ENCODE peak calls at places on chromosomes 6 and 20, in five cellular contexts. One of them, this sample, is unnamed.
A peak's percentile ranks its signal among the peaks of the same experiment; 100 is the strongest.

GRCh38 chr6:81727876-81728517 is 24.5 kb downstream of the TENT5A start:
- DNase-seq in PC-9: no peak
- DNase-seq in epithelial cell of esophagus: peak; percentile 18
- DNase-seq in coronary artery: no peak
- DNase-seq in lower lobe of right lung: no peak
- DNase-seq in this sample: no peak

GRCh38 chr6:154292066-154292465 is 64.5 kb downstream of the IPCEF1 start:
- DNase-seq in PC-9: no peak
- DNase-seq in epithelial cell of esophagus: peak; percentile 58
- DNase-seq in coronary artery: no peak
- DNase-seq in lower lobe of right lung: no peak
- DNase-seq in this sample: no peak

GRCh38 chr20:9974324-9974723 is 60.5 kb upstream of the ANKEF1 start:
- DNase-seq in PC-9: no peak
- DNase-seq in epithelial cell of esophagus: no peak
- DNase-seq in coronary artery: no peak
- DNase-seq in lower lobe of right lung: no peak
- DNase-seq in this sample: no peak

GRCh38 chr20:49445176-49445575 is 37.3 kb downstream of the KCNB1 start:
- DNase-seq in PC-9: peak; percentile 20
- DNase-seq in epithelial cell of esophagus: peak; percentile 36
- DNase-seq in coronary artery: no peak
- DNase-seq in lower lobe of right lung: no peak
- DNase-seq in this sample: no peak

GRCh38 chr6:139361211-139361610 is 13.2 kb downstream of the CITED2 start:
- DNase-seq in PC-9: no peak
- DNase-seq in epithelial cell of esophagus: no peak
- DNase-seq in coronary artery: no peak
- DNase-seq in lower lobe of right lung: no peak
- DNase-seq in this sample: no peak

GRCh38 chr20:64108731-64109389 is 1.5 kb upstream of the NPBWR2 start:
- DNase-seq in PC-9: no peak
- DNase-seq in epithelial cell of esophagus: no peak
- DNase-seq in coronary artery: no peak
- DNase-seq in lower lobe of right lung: peak; percentile 26
- DNase-seq in this sample: no peak

GRCh38 chr20:37341632-37342031 is 4.3 kb upstream of the SRC start:
- DNase-seq in PC-9: no peak
- DNase-seq in epithelial cell of esophagus: no peak
- DNase-seq in coronary artery: no peak
- DNase-seq in lower lobe of right lung: no peak
- DNase-seq in this sample: no peak

GRCh38 chr20:41335591-41335990 is 5.0 kb upstream of the LPIN3 start:
- DNase-seq in PC-9: no peak
- DNase-seq in epithelial cell of esophagus: no peak
- DNase-seq in coronary artery: no peak
- DNase-seq in lower lobe of right lung: no peak
- DNase-seq in this sample: no peak

GRCh38 chr6:157980288-157981131 is 1.2 kb upstream of the SYNJ2 start:
- DNase-seq in PC-9: no peak
- DNase-seq in epithelial cell of esophagus: no peak
- DNase-seq in coronary artery: no peak
- DNase-seq in lower lobe of right lung: no peak
- DNase-seq in this sample: no peak

GRCh38 chr6:34462561-34462971 is 3.3 kb upstream of the PACSIN1 start:
- DNase-seq in PC-9: peak; percentile 73
- DNase-seq in epithelial cell of esophagus: peak; percentile 27
- DNase-seq in coronary artery: no peak
- DNase-seq in lower lobe of right lung: no peak
- DNase-seq in this sample: no peak

GRCh38 chr6:41470341-41471063 is 75.7 kb upstream of the FOXP4 start:
- DNase-seq in PC-9: peak; percentile 53
- DNase-seq in epithelial cell of esophagus: peak; percentile 31
- DNase-seq in coronary artery: peak; percentile 92
- DNase-seq in lower lobe of right lung: peak; percentile 68
- DNase-seq in this sample: no peak

GRCh38 chr20:25239387-25240370 is 8.2 kb upstream of the PYGB start:
- DNase-seq in PC-9: no peak
- DNase-seq in epithelial cell of esophagus: no peak
- DNase-seq in coronary artery: no peak
- DNase-seq in lower lobe of right lung: no peak
- DNase-seq in this sample: no peak

GRCh38 chr20:59828478-59829414 is 104.7 kb downstream of the SYCP2 start:
- DNase-seq in PC-9: no peak
- DNase-seq in epithelial cell of esophagus: no peak
- DNase-seq in coronary artery: peak; percentile 35
- DNase-seq in lower lobe of right lung: no peak
- DNase-seq in this sample: no peak

GRCh38 chr20:2508631-2509467 is at the start of gene ZNF343:
- DNase-seq in PC-9: peak; percentile 69
- DNase-seq in epithelial cell of esophagus: peak; percentile 84
- DNase-seq in coronary artery: peak; percentile 87
- DNase-seq in lower lobe of right lung: peak; percentile 85
- DNase-seq in this sample: peak; percentile 44
- TF ChIP-seq CTCF in PC-9: no peak
- TF ChIP-seq CTCF in epithelial cell of esophagus: no peak
- TF ChIP-seq CTCF in coronary artery: no peak
- TF ChIP-seq CTCF in lower lobe of right lung: no peak
- TF ChIP-seq CTCF in this sample: no peak

DNA sequence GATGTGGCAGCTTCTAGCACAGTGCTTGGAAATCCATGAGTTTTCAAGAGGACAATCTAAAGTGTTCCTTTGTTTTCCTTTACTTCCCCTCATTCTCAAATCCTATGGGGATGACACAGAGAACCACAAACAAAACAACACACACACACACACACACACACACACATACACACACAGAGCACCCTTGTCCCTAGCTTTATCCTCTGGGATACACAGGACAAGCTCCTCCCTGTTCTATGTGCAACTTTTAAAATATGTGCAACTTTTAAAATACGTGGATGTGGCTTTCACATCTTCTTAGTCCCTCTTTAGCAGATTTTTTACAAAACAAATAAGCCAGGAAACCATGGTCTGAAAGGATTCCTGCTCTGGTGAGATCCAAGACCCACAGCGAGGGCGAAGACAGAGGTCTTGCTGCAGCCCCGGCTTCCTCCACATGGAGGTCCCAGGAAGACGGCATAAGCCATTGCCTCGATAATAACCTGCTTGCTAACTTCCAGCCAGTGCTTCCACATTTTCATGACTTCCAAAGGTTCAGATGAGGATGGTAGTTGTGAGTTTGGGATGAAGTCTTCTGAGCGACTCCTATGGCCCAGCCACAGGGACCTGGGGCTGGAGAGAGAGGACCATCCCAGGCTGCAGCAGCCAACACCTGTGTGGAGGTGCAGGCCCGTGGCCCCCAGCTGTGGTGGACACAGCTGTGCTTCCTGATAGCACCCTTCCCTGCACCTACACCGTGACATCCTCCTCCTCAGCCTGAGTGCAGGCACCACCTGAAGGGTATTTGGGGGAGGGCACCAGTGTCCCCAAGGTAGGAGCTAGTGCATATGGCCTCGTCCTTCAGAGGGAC is 62.8 kb upstream of the CD93 start:
- DNase-seq in PC-9: no peak
- DNase-seq in epithelial cell of esophagus: no peak
- DNase-seq in coronary artery: peak; percentile 62
- DNase-seq in lower lobe of right lung: no peak
- DNase-seq in this sample: no peak
- H3K4me3 ChIP-seq in PC-9: peak overlapping the region; percentile 36
- H3K4me3 ChIP-seq in epithelial cell of esophagus: no peak overlapping the region
- H3K4me3 ChIP-seq in coronary artery: no peak overlapping the region
- H3K4me3 ChIP-seq in lower lobe of right lung: no peak overlapping the region
- H3K4me3 ChIP-seq in this sample: no peak overlapping the region

GRCh38 chr20:34875657-34876160 is 703 bp upstream of the ACSS2 start:
- DNase-seq in PC-9: no peak
- DNase-seq in epithelial cell of esophagus: no peak
- DNase-seq in coronary artery: no peak
- DNase-seq in lower lobe of right lung: no peak
- DNase-seq in this sample: no peak
- TF ChIP-seq CTCF in PC-9: peak; percentile 47
- TF ChIP-seq CTCF in epithelial cell of esophagus: peak; percentile 21
- TF ChIP-seq CTCF in coronary artery: no peak
- TF ChIP-seq CTCF in lower lobe of right lung: peak; percentile 20
- TF ChIP-seq CTCF in this sample: peak; percentile 40

GRCh38 chr6:410555-411395 is 19.2 kb downstream of the IRF4 start:
- DNase-seq in PC-9: no peak
- DNase-seq in epithelial cell of esophagus: no peak
- DNase-seq in coronary artery: no peak
- DNase-seq in lower lobe of right lung: peak; percentile 79
- DNase-seq in this sample: no peak
- H3K4me3 ChIP-seq in PC-9: no peak overlapping the region
- H3K4me3 ChIP-seq in epithelial cell of esophagus: no peak overlapping the region
- H3K4me3 ChIP-seq in coronary artery: no peak overlapping the region
- H3K4me3 ChIP-seq in lower lobe of right lung: peak overlapping the region; percentile 18
- H3K4me3 ChIP-seq in this sample: no peak overlapping the region

DNA sequence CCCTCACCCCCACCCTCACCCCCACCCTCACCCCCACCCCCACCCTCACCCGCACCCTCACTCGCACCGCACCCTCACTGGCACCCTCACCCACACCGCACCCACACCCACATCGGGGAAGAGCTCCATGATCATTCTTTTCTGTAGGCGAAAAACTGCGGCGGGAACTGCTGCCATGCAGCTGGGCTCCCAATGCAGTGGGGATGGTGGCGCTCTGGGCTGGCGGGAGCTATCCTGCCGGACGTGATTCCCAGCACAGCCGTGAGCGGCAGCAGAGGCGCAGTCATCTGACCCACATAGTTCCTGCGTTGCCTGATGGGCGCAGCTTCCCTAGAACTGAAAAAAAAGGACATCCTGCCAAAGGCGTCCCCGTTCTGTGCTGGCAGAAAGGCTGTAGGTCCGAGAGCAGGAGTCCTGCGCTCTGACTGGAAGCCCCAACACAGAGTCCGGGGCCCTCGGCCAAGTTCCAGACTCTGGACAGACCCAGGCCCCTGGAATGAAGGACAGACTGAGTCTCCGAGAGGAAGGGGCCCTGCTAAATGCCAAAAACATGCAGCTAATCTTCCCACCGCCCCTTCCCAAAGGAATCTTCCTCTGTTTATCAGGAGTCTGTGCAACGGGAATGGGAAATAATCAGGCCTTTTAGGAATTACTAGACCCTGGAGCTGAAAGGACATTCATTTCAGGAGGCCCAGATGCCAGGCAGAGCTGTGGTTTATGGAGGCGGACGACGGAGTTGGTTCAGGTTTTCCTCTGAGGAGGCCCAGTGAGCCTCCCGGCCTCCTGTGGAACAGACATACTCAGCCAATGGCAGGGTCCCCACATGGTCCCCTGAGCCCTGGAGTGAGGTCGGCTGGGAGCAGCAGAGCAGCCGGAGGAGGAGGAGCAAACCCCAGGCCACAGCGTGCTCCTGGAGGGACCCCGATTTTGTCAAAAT is 14.1 kb upstream of the TCFL5 start:
- DNase-seq in PC-9: peak; percentile 78
- DNase-seq in epithelial cell of esophagus: peak; percentile 75
- DNase-seq in coronary artery: peak; percentile 87
- DNase-seq in lower lobe of right lung: peak; percentile 72
- DNase-seq in this sample: no peak
- TF ChIP-seq CTCF in PC-9: no peak
- TF ChIP-seq CTCF in epithelial cell of esophagus: peak; percentile 49
- TF ChIP-seq CTCF in coronary artery: peak; percentile 31
- TF ChIP-seq CTCF in lower lobe of right lung: peak; percentile 57
- TF ChIP-seq CTCF in this sample: peak; percentile 42

This sample was measured in epithelial cell of proximal tubule.